ENCODE peak calls at places on chromosomes 7 and 10, in seven cellular contexts. P is WERI-Rb-1, J is heart right ventricle, Q is left ventricle myocardium inferior, D is neural progenitor cell, X is RWPE2, S is PC-3. B is an unnamed sample.

GRCh38 chr7:70353310-70353947 is 755.2 kb downstream of the AUTS2 start:
- DNase-seq in J (no peak), D (no peak), Q (no peak), P (no peak), S (no peak), X (no peak), B (no peak)

GRCh38 chr7:47725031-47725780 is 143.3 kb upstream of the TNS3 start:
- DNase-seq in J (no peak), D (no peak), X (no peak), Q (no peak), P (no peak), S (peak; percentile 62), B (no peak)

GRCh38 chr7:19665399-19666008 is 43.3 kb downstream of the POLR1F start:
- DNase-seq in Q (no peak), P (no peak), S (peak; percentile 50), J (no peak), D (peak; percentile 14), X (no peak), B (no peak)

GRCh38 chr10:95363303-95363912 is 72.6 kb upstream of the PDLIM1 start:
- DNase-seq in D (peak; percentile 79), X (no peak), J (no peak), P (peak; percentile 54), Q (no peak), S (peak; percentile 80), B (no peak)

GRCh38 chr10:22649390-22649841 is 65.0 kb downstream of the PIP4K2A start:
- DNase-seq in J (no peak), D (no peak), S (no peak), X (no peak), P (no peak), Q (no peak), B (no peak)

GRCh38 chr7:4209966-4210365 is 472.1 kb upstream of the FOXK1 start:
- DNase-seq in Q (no peak), S (no peak), D (no peak), J (no peak), P (no peak), X (no peak), B (peak; percentile 60)

GRCh38 chr10:18539335-18539734 is 112.1 kb downstream of the NSUN6 start:
- DNase-seq in X (no peak), D (no peak), S (no peak), J (no peak), Q (no peak), P (no peak), B (no peak)

GRCh38 chr7:139321071-139321745 is 19.9 kb upstream of the FMC1 start:
- DNase-seq in X (no peak), Q (no peak), P (no peak), S (peak; percentile 43), J (no peak), D (peak; percentile 30), B (no peak)

GRCh38 chr10:84818956-84819355 is 490.6 kb downstream of the CCSER2 start:
- DNase-seq in S (no peak), Q (no peak), P (peak; percentile 59), J (no peak), X (no peak), D (no peak), B (no peak)

GRCh38 chr7:106022193-106022821 is 59.2 kb downstream of the CDHR3 start:
- DNase-seq in X (no peak), P (no peak), J (no peak), Q (no peak), S (no peak), D (no peak), B (no peak)

GRCh38 chr10:78742730-78743615 is 325.8 kb upstream of the ZMIZ1 start:
- DNase-seq in D (no peak), P (no peak), J (no peak), Q (no peak), S (no peak), X (no peak), B (no peak)

DNA sequence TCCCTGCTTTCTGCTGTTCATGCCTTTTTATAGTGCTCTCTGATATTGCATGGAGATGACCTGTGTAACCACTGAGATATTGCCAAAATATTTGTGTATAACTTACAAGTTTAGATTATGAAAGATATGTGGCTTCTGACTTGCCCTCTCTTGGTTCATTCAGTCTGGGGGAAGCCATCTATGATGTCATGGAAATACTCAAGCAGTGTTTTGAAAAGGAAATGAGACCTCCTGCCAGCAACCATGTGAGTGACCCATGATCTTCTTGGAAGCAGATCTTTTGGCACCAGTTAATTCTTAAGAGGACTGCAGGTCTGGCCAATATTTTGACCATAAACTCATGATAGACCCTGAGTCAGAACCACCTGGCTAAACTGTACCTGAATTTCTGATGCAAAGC is 183.0 kb downstream of the THSD7A start:
- DNase-seq in D (no peak), P (no peak), Q (no peak), J (no peak), S (no peak), X (no peak), B (no peak)
- TF ChIP-seq CTCF in D (no peak), P (no peak), Q (no peak), J (no peak), S (no peak), X (no peak), B (no peak)

GRCh38 chr10:13758302-13758701 is 171.5 kb downstream of the PRPF18 start:
- DNase-seq in D (peak; percentile 37), X (peak; percentile 88), S (no peak), P (peak; percentile 48), J (no peak), Q (no peak), B (no peak)
- H3K27ac ChIP-seq in D (peak overlapping the region; percentile 84), X (peak overlapping the region; percentile 84), S (no peak overlapping the region), P (peak overlapping the region; percentile 41), J (peak overlapping the region; percentile 5), Q (peak overlapping the region; percentile 63), B (no peak overlapping the region)

GRCh38 chr10:110501142-110501937 is 3.6 kb downstream of the DUSP5 start:
- DNase-seq in X (peak; percentile 95), S (peak; percentile 89), D (peak; percentile 56), J (peak; percentile 85), P (peak; percentile 90), Q (peak; percentile 91), B (peak; percentile 92)

GRCh38 chr10:110503528-110504110 is 5.9 kb downstream of the DUSP5 start:
- DNase-seq in D (no peak), P (no peak), S (no peak), X (no peak), J (no peak), Q (no peak), B (no peak)

GRCh38 chr10:110502072-110502845 is 4.6 kb downstream of the DUSP5 start:
- DNase-seq in Q (no peak), P (no peak), D (no peak), J (no peak), X (no peak), S (no peak), B (no peak)

GRCh38 chr10:110504111-110504735 is 6.5 kb downstream of the DUSP5 start:
- DNase-seq in P (no peak), J (no peak), Q (no peak), D (no peak), S (no peak), X (no peak), B (no peak)

GRCh38 chr10:110502851-110503301 is 5.2 kb downstream of the DUSP5 start:
- DNase-seq in D (no peak), J (no peak), Q (peak; percentile 40), S (peak; percentile 63), P (no peak), X (no peak), B (no peak)
- H3K4me3 ChIP-seq in D (no peak overlapping the region), J (no peak overlapping the region), Q (peak overlapping the region; percentile 88), S (peak overlapping the region; percentile 96), P (no peak overlapping the region), X (no peak overlapping the region), B (peak overlapping the region; percentile 17)

DNA sequence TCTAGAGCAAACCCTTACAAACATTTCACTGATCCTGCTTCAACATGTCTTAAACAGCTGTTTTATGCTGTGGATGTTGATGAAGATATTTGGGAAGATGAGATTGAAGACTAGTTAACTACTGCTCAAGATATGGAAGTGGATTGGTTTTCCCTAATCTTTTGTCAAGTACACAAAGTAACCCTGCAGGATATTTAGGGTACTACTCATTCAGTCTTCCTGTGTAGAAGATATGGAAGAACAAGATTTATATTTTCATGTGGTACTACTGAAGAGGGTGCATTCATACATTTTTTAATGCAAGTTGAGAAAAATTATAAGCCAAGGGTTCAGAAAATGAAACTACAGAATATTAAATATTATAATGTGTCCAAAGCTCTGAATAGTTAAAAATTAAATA is 18.3 kb upstream of the TMEM140 start:
- DNase-seq in X (no peak), S (peak; percentile 8), D (no peak), P (no peak), J (no peak), Q (no peak), B (no peak)
- TF ChIP-seq CTCF in X (no peak), S (no peak), D (no peak), P (no peak), J (no peak), Q (no peak), B (no peak)

GRCh38 chr7:127588697-127589482 is 679 bp downstream of the ARF5 start:
- DNase-seq in P (peak; percentile 82), J (peak; percentile 45), Q (peak; percentile 36), D (peak; percentile 84), S (peak; percentile 43), X (no peak), B (peak; percentile 80)

GRCh38 chr7:127589901-127590300 is 1.7 kb downstream of the ARF5 start:
- DNase-seq in P (no peak), J (no peak), S (no peak), D (no peak), X (no peak), Q (no peak), B (no peak)

GRCh38 chr7:127588019-127588696 is at the start of gene ARF5:
- DNase-seq in S (peak; percentile 86), Q (peak; percentile 90), X (no peak), P (peak; percentile 85), J (peak; percentile 93), D (peak; percentile 93), B (peak; percentile 95)

GRCh38 chr7:127586346-127586745 is 950 bp upstream of the GCC1 start:
- DNase-seq in J (no peak), P (no peak), X (no peak), S (peak; percentile 42), Q (no peak), D (no peak), B (no peak)

GRCh38 chr7:127587663-127588018 is 570 bp upstream of the ARF5 start:
- DNase-seq in J (peak; percentile 28), S (no peak), D (no peak), Q (peak; percentile 25), X (no peak), P (no peak), B (no peak)
- H3K27ac ChIP-seq in J (peak overlapping the region; percentile 94), S (no peak overlapping the region), D (no peak overlapping the region), Q (peak overlapping the region; percentile 94), X (no peak overlapping the region), P (no peak overlapping the region), B (peak overlapping the region; percentile 90)

DNA sequence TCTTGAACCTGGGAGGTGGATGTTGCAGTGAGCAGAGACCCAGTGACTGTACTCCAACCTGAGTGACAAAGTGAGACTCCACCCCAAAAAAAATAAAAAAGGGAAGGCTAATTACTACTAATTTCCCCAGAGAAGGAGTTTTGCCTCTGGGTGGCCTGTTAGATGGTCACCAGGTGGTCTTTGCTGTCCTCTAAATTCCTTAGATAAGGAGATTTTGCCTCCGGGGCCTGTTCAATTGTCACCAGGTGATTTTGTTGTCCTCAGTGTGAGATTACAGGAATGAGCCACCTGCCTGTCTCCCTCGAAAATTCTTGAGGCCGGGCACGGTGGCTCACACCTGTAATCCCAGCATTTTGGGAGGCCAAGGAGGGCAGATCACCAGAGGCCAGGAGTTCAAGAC is 24.4 kb upstream of the ZMIZ2 start:
- DNase-seq in Q (no peak), P (no peak), S (no peak), J (no peak), D (no peak), X (no peak), B (no peak)
- H3K4me3 ChIP-seq in Q (no peak overlapping the region), P (no peak overlapping the region), S (no peak overlapping the region), J (no peak overlapping the region), D (no peak overlapping the region), X (no peak overlapping the region), B (no peak overlapping the region)